ENCODE peak calls at places on chromosomes 13 and 19, in four cellular contexts. One of them, this sample, is unnamed.

GRCh38 chr19:15469513-15470297 is 5.4 kb upstream of the RASAL3 start:
- DNase-seq in heart left ventricle: no peak
- DNase-seq in hepatic stellate cell: no peak
- DNase-seq in SW480: no peak
- DNase-seq in this sample: no peak

GRCh38 chr19:18941628-18942354 is 774 bp upstream of the HOMER3 start:
- DNase-seq in heart left ventricle: no peak
- DNase-seq in hepatic stellate cell: no peak
- DNase-seq in SW480: no peak
- DNase-seq in this sample: no peak

GRCh38 chr19:49056101-49056901 is 1.2 kb downstream of the CGB7 start:
- DNase-seq in heart left ventricle: peak; percentile 60
- DNase-seq in hepatic stellate cell: peak; percentile 93
- DNase-seq in SW480: peak; percentile 66
- DNase-seq in this sample: peak; percentile 10

GRCh38 chr13:46369506-46370268 is 17.4 kb downstream of the RUBCNL start:
- DNase-seq in heart left ventricle: no peak
- DNase-seq in hepatic stellate cell: peak; percentile 81
- DNase-seq in SW480: no peak
- DNase-seq in this sample: no peak

GRCh38 chr13:104289400-104289799 is 1223.2 kb upstream of the SLC10A2 start:
- DNase-seq in heart left ventricle: no peak
- DNase-seq in hepatic stellate cell: no peak
- DNase-seq in SW480: no peak
- DNase-seq in this sample: no peak

GRCh38 chr19:13043285-13043684 is 48.0 kb downstream of the NFIX start:
- DNase-seq in heart left ventricle: no peak
- DNase-seq in hepatic stellate cell: no peak
- DNase-seq in SW480: no peak
- DNase-seq in this sample: no peak

GRCh38 chr19:34257559-34257924 is 3.2 kb downstream of the GARRE1 start:
- DNase-seq in heart left ventricle: no peak
- DNase-seq in hepatic stellate cell: no peak
- DNase-seq in SW480: no peak
- DNase-seq in this sample: no peak

GRCh38 chr13:55563267-55563666 is 1577.5 kb upstream of the PRR20A start:
- DNase-seq in heart left ventricle: no peak
- DNase-seq in hepatic stellate cell: no peak
- DNase-seq in SW480: no peak
- DNase-seq in this sample: no peak

GRCh38 chr19:1822210-1822609 is 10.1 kb upstream of the ATP8B3 start:
- DNase-seq in heart left ventricle: no peak
- DNase-seq in hepatic stellate cell: no peak
- DNase-seq in SW480: no peak
- DNase-seq in this sample: no peak

GRCh38 chr13:47409778-47410177 is 512.9 kb upstream of the HTR2A start:
- DNase-seq in heart left ventricle: no peak
- DNase-seq in hepatic stellate cell: no peak
- DNase-seq in SW480: no peak
- DNase-seq in this sample: no peak

GRCh38 chr13:99505814-99506269 is 4.6 kb downstream of the TM9SF2 start:
- DNase-seq in heart left ventricle: no peak
- DNase-seq in hepatic stellate cell: peak; percentile 16
- DNase-seq in SW480: no peak
- DNase-seq in this sample: no peak

GRCh38 chr19:39403331-39404312 is 3.0 kb upstream of the ZFP36 start:
- DNase-seq in heart left ventricle: peak; percentile 99
- DNase-seq in hepatic stellate cell: peak; percentile 95
- DNase-seq in SW480: peak; percentile 95
- DNase-seq in this sample: peak; percentile 99

GRCh38 chr19:6018786-6019185 is 40.8 kb upstream of the RANBP3 start:
- DNase-seq in heart left ventricle: no peak
- DNase-seq in hepatic stellate cell: no peak
- DNase-seq in SW480: no peak
- DNase-seq in this sample: no peak

GRCh38 chr19:55454787-55455243 is 6.6 kb downstream of the ISOC2 start:
- DNase-seq in heart left ventricle: no peak
- DNase-seq in hepatic stellate cell: peak; percentile 80
- DNase-seq in SW480: peak; percentile 56
- DNase-seq in this sample: no peak

GRCh38 chr19:47507031-47507430 is 7.8 kb downstream of the NAPA start:
- DNase-seq in heart left ventricle: peak; percentile 68
- DNase-seq in hepatic stellate cell: no peak
- DNase-seq in SW480: no peak
- DNase-seq in this sample: no peak

GRCh38 chr13:113109151-113110047 is 3.8 kb downstream of the F7 start:
- DNase-seq in heart left ventricle: no peak
- DNase-seq in hepatic stellate cell: no peak
- DNase-seq in SW480: no peak
- DNase-seq in this sample: no peak